ENCODE peak calls at places on chromosome 2, in five cellular contexts. O, Z, C, Y and N are unnamed samples.

GRCh38 chr2:69149631-69150215 is 136.7 kb downstream of the ANTXR1 start:
- DNase-seq in Z (no peak), C (no peak), O (no peak), Y (no peak), N (no peak)

GRCh38 chr2:101380376-101380775 is 6.9 kb downstream of the CREG2 start:
- DNase-seq in C (no peak), O (no peak), Y (peak), Z (no peak), N (no peak)

GRCh38 chr2:188381614-188382013 is 89.9 kb downstream of the GULP1 start:
- DNase-seq in O (no peak), Z (no peak), C (no peak), Y (no peak), N (no peak)

GRCh38 chr2:109609352-109610024 is 4.3 kb downstream of the SEPTIN10 start:
- DNase-seq in O (no peak), C (no peak), Y (no peak), Z (no peak), N (no peak)

GRCh38 chr2:28134262-28134812 is 243.8 kb downstream of the BABAM2 start:
- DNase-seq in Y (no peak), O (no peak), Z (no peak), C (no peak), N (no peak)

GRCh38 chr2:15720561-15721307 is 129.1 kb downstream of the DDX1 start:
- DNase-seq in Z (no peak), Y (no peak), C (no peak), O (no peak), N (no peak)

GRCh38 chr2:3625186-3625585 is 30.3 kb downstream of the COLEC11 start:
- DNase-seq in Y (no peak), C (no peak), O (no peak), Z (no peak), N (no peak)

GRCh38 chr2:53028746-53029423 is 738.7 kb upstream of the CHAC2 start:
- DNase-seq in Y (no peak), Z (no peak), O (no peak), C (no peak), N (no peak)

GRCh38 chr2:64141711-64142405 is 2.4 kb downstream of the PELI1 start:
- DNase-seq in Y (peak), Z (no peak), O (no peak), C (no peak), N (peak)

GRCh38 chr2:3125761-3126130 is 251.9 kb downstream of the EIPR1 start:
- DNase-seq in O (no peak), Z (no peak), Y (no peak), C (no peak), N (no peak)

GRCh38 chr2:203846490-203847105 is 21.0 kb upstream of the CTLA4 start:
- DNase-seq in O (no peak), C (no peak), Y (peak), Z (no peak), N (no peak)

GRCh38 chr2:104901037-104901851 is 47.3 kb downstream of the POU3F3 start:
- DNase-seq in Z (no peak), O (no peak), Y (no peak), C (no peak), N (no peak)

GRCh38 chr2:108640731-108641130 is 78.6 kb upstream of the RANBP2 start:
- DNase-seq in Y (no peak), Z (no peak), C (peak), O (no peak), N (no peak)

GRCh38 chr2:71743995-71744675 is 290.8 kb downstream of the DYSF start:
- DNase-seq in C (no peak), Y (peak), O (no peak), Z (no peak), N (no peak)

GRCh38 chr2:30359644-30360167 is 87.3 kb upstream of the LCLAT1 start:
- DNase-seq in Y (no peak), O (no peak), Z (no peak), C (no peak), N (no peak)

GRCh38 chr2:232886632-232887031 is 16.6 kb downstream of the SNORC start:
- DNase-seq in Y (no peak), C (no peak), O (no peak), Z (no peak), N (no peak)

GRCh38 chr2:44801676-44802408 is 139.7 kb upstream of the SIX3 start:
- DNase-seq in O (no peak), C (no peak), Z (no peak), Y (no peak), N (no peak)

GRCh38 chr2:112883669-112884068 is 27.3 kb upstream of the IL37 start:
- DNase-seq in Z (no peak), Y (no peak), C (no peak), O (no peak), N (no peak)

GRCh38 chr2:189379731-189380261 is 61.5 kb upstream of the WDR75 start:
- DNase-seq in Z (no peak), C (no peak), Y (no peak), O (no peak), N (no peak)

GRCh38 chr2:191521608-191522208 is 156.2 kb upstream of the NABP1 start:
- DNase-seq in Z (no peak), O (no peak), C (no peak), Y (no peak), N (peak)

GRCh38 chr2:179460530-179460929 is 195.9 kb upstream of the SESTD1 start:
- DNase-seq in C (peak), Z (no peak), Y (no peak), O (no peak), N (no peak)

GRCh38 chr2:147171961-147172360 is 672.9 kb upstream of the ACVR2A start:
- DNase-seq in C (no peak), O (no peak), Y (no peak), Z (no peak), N (no peak)

GRCh38 chr2:97745474-97746172 is 32.2 kb downstream of the ZAP70 start:
- DNase-seq in Y (no peak), O (no peak), Z (no peak), C (no peak), N (no peak)

GRCh38 chr2:232633413-232634318 is at the start of gene EFHD1:
- DNase-seq in C (no peak), O (peak), Y (peak), Z (peak), N (peak)

GRCh38 chr2:82795446-82795845 is 1663.6 kb downstream of the SUCLG1 start:
- DNase-seq in O (no peak), C (no peak), Y (no peak), Z (no peak), N (no peak)

GRCh38 chr2:105754011-105754410 is 9.3 kb downstream of the NCK2 start:
- DNase-seq in C (no peak), Z (no peak), O (no peak), Y (no peak), N (no peak)

GRCh38 chr2:202780514-202781021 is 91.0 kb downstream of the ICA1L start:
- DNase-seq in Z (no peak), O (no peak), C (no peak), Y (no peak), N (no peak)

GRCh38 chr2:59936031-59936430 is 617.4 kb downstream of the BCL11A start:
- DNase-seq in O (no peak), C (no peak), Y (no peak), Z (no peak), N (peak)